ENCODE peak calls at places on chromosomes 13 and 19, in five cellular contexts. G is heart left ventricle, D is adrenal gland, Y is IMR-90, U is NB4. V is an unnamed sample.

GRCh38 chr19:7415163-7415856 is 66.6 kb downstream of the ARHGEF18 start:
- DNase-seq in U (no peak), Y (peak; percentile 86), D (no peak), G (no peak), V (no peak)

GRCh38 chr19:21238670-21239069 is 90.5 kb downstream of the ZNF708 start:
- DNase-seq in Y (no peak), D (no peak), U (no peak), G (no peak), V (no peak)

GRCh38 chr13:45362939-45363338 is 22.0 kb upstream of the TPT1 start:
- DNase-seq in D (no peak), U (peak; percentile 84), Y (no peak), G (no peak), V (no peak)

GRCh38 chr19:511101-511841 is 4.0 kb downstream of the TPGS1 start:
- DNase-seq in D (no peak), Y (peak; percentile 36), G (no peak), U (peak; percentile 74), V (no peak)

GRCh38 chr13:26557393-26558073 is at the start of gene WASF3:
- DNase-seq in D (peak; percentile 97), G (peak; percentile 96), U (peak; percentile 71), Y (peak; percentile 90), V (peak; percentile 97)

GRCh38 chr13:114108894-114109293 is 23.5 kb downstream of the RASA3 start:
- DNase-seq in G (peak; percentile 34), U (no peak), D (no peak), Y (no peak), V (peak; percentile 82)

GRCh38 chr13:50213526-50213925 is 198.3 kb downstream of the KCNRG start:
- DNase-seq in Y (no peak), D (no peak), U (no peak), G (no peak), V (no peak)

GRCh38 chr19:44876930-44877530 is 14.0 kb upstream of the TOMM40 start:
- DNase-seq in U (no peak), D (no peak), G (peak; percentile 33), Y (no peak), V (no peak)

GRCh38 chr19:46739290-46739771 is 6.5 kb upstream of the FKRP start:
- DNase-seq in U (no peak), Y (no peak), D (no peak), G (peak; percentile 88), V (no peak)

GRCh38 chr13:101211261-101211660 is 205.0 kb downstream of the NALCN start:
- DNase-seq in G (no peak), U (no peak), D (no peak), Y (peak; percentile 72), V (no peak)

GRCh38 chr13:33034897-33035296 is 18.7 kb downstream of the KL start:
- DNase-seq in G (no peak), Y (no peak), U (no peak), D (no peak), V (no peak)

GRCh38 chr19:32201211-32201610 is 144.2 kb upstream of the ZNF507 start:
- DNase-seq in D (no peak), G (no peak), Y (no peak), U (no peak), V (no peak)

GRCh38 chr19:49983645-49984229 is 22.8 kb upstream of the SIGLEC11 start:
- DNase-seq in D (peak; percentile 77), G (no peak), U (peak; percentile 79), Y (peak; percentile 37), V (peak; percentile 27)

GRCh38 chr13:114148521-114148855 is 16.1 kb upstream of the RASA3 start:
- DNase-seq in U (peak; percentile 82), G (no peak), D (peak; percentile 8), Y (no peak), V (no peak)

GRCh38 chr13:110860986-110861385 is 53.9 kb downstream of the ANKRD10 start:
- DNase-seq in D (no peak), G (no peak), Y (no peak), U (no peak), V (no peak)

GRCh38 chr13:27388236-27388635 is 36.2 kb upstream of the GTF3A start:
- DNase-seq in Y (no peak), G (no peak), D (no peak), U (no peak), V (no peak)

GRCh38 chr19:58571575-58571947 is 1.6 kb downstream of the MZF1 start:
- DNase-seq in U (no peak), D (peak; percentile 21), G (no peak), Y (no peak), V (no peak)

GRCh38 chr19:2280633-2281264 is 1.2 kb downstream of the PEAK3 start:
- DNase-seq in D (no peak), G (no peak), U (no peak), Y (no peak), V (no peak)

GRCh38 chr13:77230560-77230959 is 96.3 kb downstream of the MYCBP2 start:
- DNase-seq in D (no peak), Y (no peak), G (no peak), U (no peak), V (no peak)

GRCh38 chr19:57280913-57281425 is 684 bp downstream of the ZNF460 start:
- DNase-seq in G (no peak), D (no peak), Y (no peak), U (peak; percentile 34), V (no peak)

GRCh38 chr19:13022859-13023636 is 27.8 kb downstream of the NFIX start:
- DNase-seq in D (peak; percentile 78), Y (peak; percentile 95), G (peak; percentile 89), U (peak; percentile 32), V (peak; percentile 97)

GRCh38 chr19:6738726-6739389 is 622 bp upstream of the TRIP10 start:
- DNase-seq in G (peak; percentile 82), Y (peak; percentile 8), D (peak; percentile 74), U (no peak), V (peak; percentile 93)

GRCh38 chr13:30510091-30510490 is 44.4 kb upstream of the HMGB1 start:
- DNase-seq in G (no peak), Y (no peak), D (no peak), U (no peak), V (no peak)

GRCh38 chr19:11580665-11581418 is 3.4 kb upstream of the ACP5 start:
- DNase-seq in G (no peak), U (no peak), D (no peak), Y (peak; percentile 8), V (no peak)

DNA sequence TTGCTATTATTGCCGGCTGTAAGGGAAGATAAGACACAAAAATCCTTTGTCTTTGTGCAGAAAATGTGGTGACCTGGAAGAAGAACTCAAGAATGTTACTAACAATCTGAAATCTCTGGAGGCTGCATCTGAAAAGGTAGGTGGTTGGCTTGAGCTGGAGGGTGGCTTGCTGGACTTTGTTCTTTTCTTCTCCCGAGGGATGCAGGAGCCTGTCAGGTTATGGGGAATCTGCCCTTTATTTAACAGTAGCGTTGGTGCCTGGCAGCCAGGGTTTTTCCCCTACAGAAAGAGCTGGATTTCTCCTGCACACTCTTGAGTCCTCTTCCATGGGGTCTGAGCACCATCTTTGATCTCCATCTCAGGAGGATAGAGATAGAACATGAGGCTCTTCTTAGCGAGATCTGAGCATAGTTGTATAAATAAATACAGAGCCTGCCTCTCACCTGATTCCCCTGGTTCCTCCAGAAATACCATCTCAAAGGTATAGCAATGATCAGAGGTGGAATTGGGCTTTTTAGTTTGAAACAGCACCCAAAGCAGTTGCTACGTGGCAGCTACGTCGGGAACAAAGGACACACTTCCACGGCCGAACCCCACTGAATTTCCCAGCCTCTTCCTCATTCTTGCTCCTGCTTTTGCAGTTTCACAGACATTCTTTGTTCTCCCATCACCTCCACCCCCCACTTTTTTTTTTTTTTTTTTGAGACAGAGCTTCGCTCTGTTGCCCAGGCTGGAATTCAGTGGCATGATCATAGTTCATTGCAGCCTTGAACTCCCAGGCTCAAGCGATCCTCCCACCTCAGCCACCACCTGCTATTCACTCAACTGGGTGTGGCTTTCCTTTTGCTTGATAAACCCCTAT is 12.9 kb downstream of the TPM4 start:
- DNase-seq in D (no peak), G (no peak), Y (no peak), U (no peak), V (no peak)
- TF ChIP-seq POLR2A in D (no peak), G (no peak), Y (no peak), U (no peak), V (no peak)

DNA sequence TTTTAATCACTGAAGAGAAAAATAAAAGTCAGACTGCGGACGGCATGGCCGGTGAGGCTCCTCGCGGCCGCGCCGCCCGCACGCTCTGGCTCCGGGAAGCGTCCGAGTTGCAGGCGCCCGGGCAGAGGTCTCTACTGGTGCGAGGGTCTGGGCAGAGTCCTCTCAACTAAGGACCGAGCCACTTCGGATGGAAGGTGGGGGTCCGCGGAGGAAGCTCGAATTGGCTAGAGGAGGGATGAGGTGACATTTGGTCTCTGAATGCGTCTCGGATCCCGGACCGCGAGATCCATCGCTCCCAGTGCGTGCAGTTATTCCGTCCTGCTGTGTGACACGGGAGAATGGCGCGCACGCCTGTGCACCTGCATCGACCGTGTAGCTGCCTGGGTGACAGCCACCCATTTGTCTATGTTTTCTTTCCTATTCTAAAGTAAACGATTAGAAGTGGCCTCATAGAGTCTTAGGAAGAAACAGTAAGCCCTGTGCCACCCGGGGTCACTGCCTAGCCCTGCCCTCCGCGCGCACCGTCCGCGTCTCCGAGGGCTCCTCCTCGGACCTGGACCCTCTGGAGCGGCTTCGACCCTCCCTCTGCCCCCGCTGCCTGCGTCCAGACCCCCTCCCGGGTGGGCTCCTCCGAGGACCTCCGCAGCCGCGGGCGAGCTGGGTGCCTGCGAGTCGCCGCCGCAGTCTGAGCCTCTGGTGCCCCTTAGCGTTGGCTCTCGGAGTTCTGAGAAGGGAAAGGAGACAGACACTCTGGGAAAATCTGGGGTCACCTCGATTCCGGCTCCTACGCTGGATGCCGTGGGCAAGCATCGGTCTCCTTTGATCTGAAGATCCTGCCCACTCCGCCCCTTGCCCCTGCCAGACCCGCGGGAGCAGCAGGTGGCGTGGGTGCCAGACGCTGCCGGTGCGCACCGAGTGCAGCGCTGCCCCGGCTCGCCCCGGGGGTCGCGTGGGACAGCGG is 347.4 kb downstream of the LIG4 start:
- DNase-seq in U (no peak), G (no peak), Y (peak; percentile 57), D (peak; percentile 23), V (no peak)
- H3K4me3 ChIP-seq in U (no peak overlapping the region), G (peak overlapping the region; percentile 37), Y (peak overlapping the region; percentile 92), D (no peak overlapping the region), V (no peak overlapping the region)

GRCh38 chr19:3608750-3609322 is 2.2 kb upstream of the TBXA2R start:
- DNase-seq in U (peak; percentile 90), G (no peak), Y (no peak), D (peak; percentile 34), V (no peak)

GRCh38 chr19:3608079-3608641 is 1.5 kb upstream of the TBXA2R start:
- DNase-seq in D (peak; percentile 20), G (no peak), U (peak; percentile 88), Y (no peak), V (no peak)

GRCh38 chr19:3610745-3611717 is 4.4 kb upstream of the TBXA2R start:
- DNase-seq in Y (no peak), D (peak; percentile 22), U (no peak), G (peak; percentile 49), V (no peak)

GRCh38 chr19:3611841-3612240 is 5.2 kb upstream of the TBXA2R start:
- DNase-seq in D (peak; percentile 22), Y (no peak), G (peak; percentile 57), U (no peak), V (no peak)

GRCh38 chr19:3609779-3610719 is 3.4 kb upstream of the TBXA2R start:
- DNase-seq in D (peak; percentile 26), U (peak; percentile 38), G (peak; percentile 33), Y (no peak), V (no peak)
- TF ChIP-seq POLR2A in D (no peak), U (no peak), G (no peak), Y (no peak), V (no peak)

DNA sequence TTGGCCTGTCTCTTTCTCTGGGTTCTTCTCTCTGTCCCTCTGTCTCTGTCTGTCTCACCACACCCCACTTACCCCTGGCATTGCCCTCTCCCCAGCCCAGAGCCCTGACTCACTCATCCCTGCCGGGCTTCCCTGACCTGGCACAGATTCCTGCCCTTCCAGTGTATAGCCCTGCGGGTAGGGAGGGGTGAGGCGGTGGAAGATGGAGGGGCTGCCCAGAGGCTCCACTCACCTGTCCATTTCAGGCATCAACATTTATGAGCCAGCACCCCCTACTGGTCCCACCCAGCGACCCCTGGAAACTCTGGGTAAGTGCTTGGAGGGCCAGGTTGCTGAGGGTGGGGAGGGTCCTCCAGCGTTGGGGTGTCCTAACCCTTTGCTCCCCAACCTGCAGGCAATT is 1.0 kb downstream of the NCCRP1 start:
- DNase-seq in D (no peak), G (no peak), Y (no peak), U (no peak), V (no peak)
- H3K4me3 ChIP-seq in D (no peak overlapping the region), G (no peak overlapping the region), Y (no peak overlapping the region), U (no peak overlapping the region), V (no peak overlapping the region)

V was measured in lower leg skin.